ENCODE peak calls at places on chromosomes 3 and 15, in four cellular contexts. J is tibial nerve, I is GM23338, O is psoas muscle. T is an unnamed sample.

GRCh38 chr3:194939949-194940770 is 254.5 kb downstream of the FAM43A start:
- DNase-seq in J (no peak), I (no peak), O (no peak), T (no peak)

GRCh38 chr3:9704343-9705322 is 1.0 kb downstream of the CPNE9 start:
- DNase-seq in J (no peak), I (peak; percentile 99), O (peak; percentile 63), T (no peak)

GRCh38 chr3:152360966-152361365 is 92.2 kb downstream of the MBNL1 start:
- DNase-seq in J (no peak), I (no peak), O (no peak), T (no peak)

GRCh38 chr3:184332370-184333090 is 4.9 kb upstream of the FAM131A start:
- DNase-seq in J (no peak), I (no peak), O (peak; percentile 57), T (no peak)

GRCh38 chr3:169146112-169146665 is 517.3 kb downstream of the MECOM start:
- DNase-seq in J (no peak), I (peak; percentile 74), O (peak; percentile 60), T (no peak)

GRCh38 chr15:40782609-40783227 is 12.9 kb downstream of the C15orf62 start:
- DNase-seq in J (no peak), I (peak; percentile 81), O (peak; percentile 70), T (peak; percentile 68)

GRCh38 chr3:194687638-194688206 is 2.0 kb downstream of the FAM43A start:
- DNase-seq in J (no peak), I (peak; percentile 91), O (peak; percentile 83), T (peak; percentile 64)

GRCh38 chr3:152204218-152204617 is 64.5 kb upstream of the MBNL1 start:
- DNase-seq in J (no peak), I (no peak), O (no peak), T (no peak)

GRCh38 chr3:111035896-111036295 is 35.7 kb upstream of the NECTIN3 start:
- DNase-seq in J (no peak), I (no peak), O (no peak), T (no peak)

GRCh38 chr15:82139823-82140268 is 94.0 kb upstream of the MEX3B start:
- DNase-seq in J (no peak), I (peak; percentile 85), O (no peak), T (no peak)

GRCh38 chr3:184874709-184875644 is 63.0 kb downstream of the VPS8 start:
- DNase-seq in J (no peak), I (peak; percentile 75), O (no peak), T (no peak)

GRCh38 chr3:134126153-134126552 is 96.4 kb upstream of the SLCO2A1 start:
- DNase-seq in J (no peak), I (peak; percentile 50), O (no peak), T (no peak)

GRCh38 chr15:96333194-96334016 is 2.9 kb downstream of the NR2F2 start:
- DNase-seq in J (no peak), I (peak; percentile 87), O (peak; percentile 78), T (no peak)

GRCh38 chr15:85854345-85855097 is 59.8 kb upstream of the KLHL25 start:
- DNase-seq in J (no peak), I (peak; percentile 84), O (no peak), T (peak; percentile 11)

DNA sequence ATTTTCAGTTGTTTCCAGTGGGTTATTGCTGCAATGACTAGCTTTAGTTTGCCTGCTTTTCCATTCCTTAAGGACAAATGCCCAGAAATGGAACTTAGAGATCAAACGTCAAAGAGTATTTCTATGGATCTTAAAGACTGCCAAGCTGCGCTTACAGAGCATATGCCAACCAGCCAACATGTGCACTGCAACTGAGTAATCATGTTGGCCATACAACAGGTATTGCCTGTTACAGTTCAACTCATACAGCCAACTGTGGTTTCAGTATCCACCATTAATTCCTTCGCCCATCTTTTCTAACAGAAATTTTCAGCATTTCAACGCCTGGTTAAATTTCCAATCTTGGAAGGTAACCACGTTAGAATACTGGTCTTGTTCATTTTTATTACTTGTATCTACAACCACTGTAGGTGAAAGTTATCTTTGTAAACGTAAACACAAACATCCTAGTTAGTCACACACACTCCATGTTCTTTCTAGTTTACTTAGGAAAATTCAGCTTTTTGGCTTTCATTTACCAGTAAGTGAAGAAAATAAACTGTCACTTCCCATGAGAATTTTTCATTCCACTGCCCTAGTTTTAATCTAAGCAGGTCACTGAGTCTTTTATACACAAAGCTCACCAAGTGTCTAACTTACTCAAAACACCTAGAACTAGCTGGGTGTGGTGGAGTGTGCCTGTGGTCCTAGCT is 3.9 kb downstream of the RPL32 start:
- DNase-seq in J (no peak), I (no peak), O (no peak), T (no peak)
- H3K36me3 ChIP-seq in J (peaks cover 76% of the 10 kb centered on the region), I (peaks cover 74% of the 10 kb centered on the region), O (peaks cover 77% of the 10 kb centered on the region), T (peaks cover 74% of the 10 kb centered on the region)

GRCh38 chr3:70974752-70975151 is 608.8 kb downstream of the FOXP1 start:
- DNase-seq in J (no peak), I (no peak), O (no peak), T (no peak)
- H3K36me3 ChIP-seq in J (peaks cover 78% of the 10 kb centered on the region), I (peaks cover 4% of the 10 kb centered on the region), O (peaks cover 81% of the 10 kb centered on the region), T (peaks cover 80% of the 10 kb centered on the region)

GRCh38 chr3:58117561-58118305 is 93.0 kb downstream of the DNASE1L3 start:
- DNase-seq in J (peak; percentile 46), I (no peak), O (no peak), T (no peak)
- H3K36me3 ChIP-seq in J (peaks cover 54% of the 10 kb centered on the region), I (peaks cover 27% of the 10 kb centered on the region), O (peaks cover 9% of the 10 kb centered on the region), T (peaks cover 18% of the 10 kb centered on the region)

DNA sequence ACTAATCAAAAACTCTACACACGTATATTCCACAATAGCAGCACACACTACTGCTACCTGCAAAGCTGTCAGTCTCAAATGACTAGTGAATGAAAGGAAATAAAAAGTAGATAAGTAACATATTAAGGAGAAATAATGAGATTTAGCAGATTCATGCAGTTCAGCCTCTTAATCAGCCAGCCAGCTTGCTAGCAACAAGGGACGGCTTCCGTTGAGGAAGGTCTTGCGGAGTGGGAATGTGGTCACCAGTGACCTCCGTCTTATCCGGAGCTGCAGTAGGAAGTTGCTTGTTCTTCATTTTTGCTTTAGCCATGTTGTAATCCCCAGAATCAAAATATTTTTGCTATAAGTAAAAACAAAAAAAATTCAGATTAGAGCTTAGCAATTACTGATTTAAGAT is 17.1 kb downstream of the ARPP19 start:
- DNase-seq in J (no peak), I (no peak), O (peak; percentile 34), T (no peak)
- H3K36me3 ChIP-seq in J (peaks cover 60% of the 10 kb centered on the region), I (peaks cover 32% of the 10 kb centered on the region), O (peaks cover 85% of the 10 kb centered on the region), T (peaks cover 36% of the 10 kb centered on the region)

GRCh38 chr15:72764656-72765055 is 18.9 kb downstream of the ADPGK start:
- DNase-seq in J (no peak), I (no peak), O (no peak), T (no peak)

GRCh38 chr15:72758195-72758594 is 25.4 kb downstream of the ADPGK start:
- DNase-seq in J (no peak), I (no peak), O (no peak), T (no peak)

GRCh38 chr15:72766025-72766424 is 17.5 kb downstream of the ADPGK start:
- DNase-seq in J (no peak), I (no peak), O (no peak), T (no peak)

DNA sequence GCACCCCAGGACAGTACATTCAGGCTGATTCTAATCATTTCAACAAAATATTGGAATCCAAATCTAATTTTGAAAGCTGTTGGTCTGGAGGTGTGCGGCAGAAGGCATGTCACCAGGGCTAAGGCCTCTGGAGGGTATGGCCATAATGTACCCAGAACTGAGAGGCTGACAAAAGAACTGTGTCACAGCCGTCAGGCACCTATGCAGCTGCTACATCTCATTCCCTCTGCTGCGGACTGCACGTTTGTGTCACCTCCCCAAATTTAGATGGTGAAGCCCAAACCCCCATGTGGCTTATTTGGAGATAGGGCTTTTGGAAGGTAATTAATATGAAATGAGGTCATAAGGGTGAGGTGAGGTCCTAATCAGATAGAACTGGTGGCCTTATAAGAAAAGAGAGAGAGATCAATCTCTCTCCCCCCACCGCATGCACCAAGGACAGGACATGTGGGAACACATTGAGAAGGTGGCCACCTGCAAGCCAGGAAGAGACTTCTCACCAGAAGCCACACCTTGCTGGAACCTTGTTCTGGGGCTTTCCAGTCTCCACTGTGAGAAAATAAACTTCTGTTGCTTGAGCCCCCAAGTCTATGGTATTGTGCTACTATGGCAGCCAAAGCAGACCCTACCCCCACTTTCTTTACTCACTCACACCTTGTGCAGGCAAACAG is 22.8 kb downstream of the ADPGK start:
- DNase-seq in J (no peak), I (no peak), O (no peak), T (no peak)
- H3K36me3 ChIP-seq in J (peaks cover 92% of the 10 kb centered on the region), I (peaks cover 19% of the 10 kb centered on the region), O (peaks cover 88% of the 10 kb centered on the region), T (peaks cover 30% of the 10 kb centered on the region)

GRCh38 chr3:196654006-196654405 is 14.5 kb downstream of the NRROS start:
- DNase-seq in J (no peak), I (no peak), O (no peak), T (no peak)

GRCh38 chr3:196655496-196655895 is 16.0 kb downstream of the NRROS start:
- DNase-seq in J (no peak), I (no peak), O (no peak), T (no peak)

GRCh38 chr3:196650740-196651311 is 11.3 kb downstream of the NRROS start:
- DNase-seq in J (no peak), I (no peak), O (no peak), T (no peak)

GRCh38 chr3:196653127-196653795 is 13.8 kb downstream of the NRROS start:
- DNase-seq in J (no peak), I (no peak), O (no peak), T (no peak)

DNA sequence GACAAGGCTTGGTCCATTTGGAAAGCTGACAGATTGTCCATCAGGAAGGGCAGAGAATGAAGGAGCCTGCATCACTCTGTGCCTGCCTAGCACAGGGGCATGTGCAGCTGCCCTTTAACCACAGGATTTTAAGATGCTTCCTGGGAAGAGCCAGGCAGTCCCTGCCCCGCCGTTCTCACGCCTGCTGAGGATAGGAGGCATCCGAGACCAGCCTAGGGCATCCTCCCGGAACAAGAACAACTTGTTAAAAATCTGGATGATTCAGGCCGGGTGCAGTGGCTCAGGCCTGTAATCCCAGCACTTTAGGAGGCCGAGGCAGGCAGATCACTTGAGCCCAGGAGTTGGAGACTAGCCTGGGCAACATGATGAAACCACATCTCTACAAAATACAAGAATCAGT is 15.2 kb downstream of the NRROS start:
- DNase-seq in J (no peak), I (no peak), O (no peak), T (no peak)
- H3K36me3 ChIP-seq in J (peaks cover 17% of the 10 kb centered on the region), I (no peaks in the 10 kb centered on the region), O (peaks cover 18% of the 10 kb centered on the region), T (peaks cover 40% of the 10 kb centered on the region)

GRCh38 chr3:98744283-98744682 is 18.9 kb upstream of the ST3GAL6 start:
- DNase-seq in J (no peak), I (no peak), O (no peak), T (no peak)
- H3K36me3 ChIP-seq in J (no peaks in the 10 kb centered on the region), I (no peaks in the 10 kb centered on the region), O (no peaks in the 10 kb centered on the region), T (no peaks in the 10 kb centered on the region)

GRCh38 chr15:92937880-92938279 is 37.8 kb downstream of the CHD2 start:
- DNase-seq in J (no peak), I (no peak), O (no peak), T (no peak)
- H3K36me3 ChIP-seq in J (peaks cover 88% of the 10 kb centered on the region), I (peaks cover 79% of the 10 kb centered on the region), O (peaks cover 97% of the 10 kb centered on the region), T (peaks cover 90% of the 10 kb centered on the region)

DNA sequence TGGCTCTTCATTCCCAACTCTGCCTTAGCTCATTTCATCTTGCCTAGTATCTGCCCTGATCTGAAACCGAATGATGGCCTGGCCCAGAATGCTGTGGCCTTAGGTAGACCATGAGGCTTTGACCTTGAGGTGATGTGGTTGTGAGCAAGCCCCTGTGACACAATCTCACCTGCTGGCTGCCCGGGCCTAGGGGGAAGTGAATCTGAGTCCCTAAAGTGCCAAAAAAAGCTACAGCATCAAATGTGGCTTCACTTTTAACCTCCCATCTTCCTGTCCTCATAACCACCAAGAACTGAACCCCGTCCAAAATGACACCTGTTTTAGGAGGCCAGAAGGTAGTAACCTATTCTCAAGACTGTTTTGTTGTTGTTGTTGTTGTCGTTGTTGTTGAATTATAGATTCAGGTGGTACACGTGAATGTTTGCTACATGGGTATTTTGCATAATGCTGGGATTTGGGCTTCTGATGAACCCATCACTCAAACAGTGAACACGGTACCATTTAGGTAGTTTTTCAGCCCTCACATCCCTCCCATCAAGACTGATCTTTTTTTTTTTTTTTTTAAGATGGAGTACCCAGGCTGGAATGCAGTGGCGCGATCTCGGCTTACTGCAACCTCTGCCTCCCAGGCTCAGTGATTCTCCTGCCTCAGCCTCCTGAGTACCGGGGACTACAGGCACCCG is 54.6 kb downstream of the MCCC1 start:
- DNase-seq in J (no peak), I (no peak), O (no peak), T (no peak)
- H3K36me3 ChIP-seq in J (peaks cover 85% of the 10 kb centered on the region), I (no peaks in the 10 kb centered on the region), O (peaks cover 75% of the 10 kb centered on the region), T (peaks cover 13% of the 10 kb centered on the region)

T was measured in effector memory CD4-positive, alpha-beta T cell.